ENCODE peak calls at places on chromosome 14, in four cellular contexts. U is BJ, H is mesenchymal stem cell, W is fibroblast of lung. Z is an unnamed sample.

GRCh38 chr14:34380446-34380845 is 81.6 kb downstream of the SPTSSA start:
- DNase-seq in U (no peak), W (no peak), H (no peak), Z (no peak)

GRCh38 chr14:84579292-84579691 is 950.7 kb upstream of the FLRT2 start:
- DNase-seq in W (no peak), H (no peak), U (no peak), Z (no peak)

GRCh38 chr14:96888158-96888557 is 91.0 kb downstream of the VRK1 start:
- DNase-seq in H (no peak), U (no peak), W (no peak), Z (no peak)

GRCh38 chr14:22384167-22384549 is 204.9 kb downstream of the DAD1 start:
- DNase-seq in H (no peak), W (no peak), U (no peak), Z (no peak)

GRCh38 chr14:34376868-34377267 is 85.2 kb downstream of the SPTSSA start:
- DNase-seq in W (no peak), U (no peak), H (no peak), Z (no peak)

GRCh38 chr14:55267816-55268215 is 3.4 kb upstream of the FBXO34 start:
- DNase-seq in U (no peak), W (no peak), H (no peak), Z (no peak)

GRCh38 chr14:91342243-91342760 is 75.3 kb downstream of the CCDC88C start:
- DNase-seq in H (no peak), W (no peak), U (no peak), Z (no peak)

GRCh38 chr14:102238131-102238530 is 66.8 kb downstream of the MOK start:
- DNase-seq in H (no peak), W (no peak), U (no peak), Z (peak; percentile 18)

GRCh38 chr14:91946313-91947195 is 940 bp downstream of the FBLN5 start:
- DNase-seq in W (peak; percentile 50), U (no peak), H (peak; percentile 40), Z (no peak)

GRCh38 chr14:28482644-28483043 is 283.9 kb upstream of the FOXG1 start:
- DNase-seq in W (no peak), H (no peak), U (no peak), Z (no peak)

GRCh38 chr14:36502558-36503508 is 17.2 kb downstream of the NKX2-1 start:
- DNase-seq in W (no peak), U (no peak), H (no peak), Z (no peak)

GRCh38 chr14:36505193-36505815 is 14.7 kb downstream of the NKX2-1 start:
- DNase-seq in H (no peak), U (no peak), W (no peak), Z (peak; percentile 26)

GRCh38 chr14:36504805-36505192 is 15.2 kb downstream of the NKX2-1 start:
- DNase-seq in H (no peak), U (no peak), W (no peak), Z (peak; percentile 48)

GRCh38 chr14:36505892-36506731 is 13.9 kb downstream of the NKX2-1 start:
- DNase-seq in H (no peak), U (no peak), W (no peak), Z (peak; percentile 53)

DNA sequence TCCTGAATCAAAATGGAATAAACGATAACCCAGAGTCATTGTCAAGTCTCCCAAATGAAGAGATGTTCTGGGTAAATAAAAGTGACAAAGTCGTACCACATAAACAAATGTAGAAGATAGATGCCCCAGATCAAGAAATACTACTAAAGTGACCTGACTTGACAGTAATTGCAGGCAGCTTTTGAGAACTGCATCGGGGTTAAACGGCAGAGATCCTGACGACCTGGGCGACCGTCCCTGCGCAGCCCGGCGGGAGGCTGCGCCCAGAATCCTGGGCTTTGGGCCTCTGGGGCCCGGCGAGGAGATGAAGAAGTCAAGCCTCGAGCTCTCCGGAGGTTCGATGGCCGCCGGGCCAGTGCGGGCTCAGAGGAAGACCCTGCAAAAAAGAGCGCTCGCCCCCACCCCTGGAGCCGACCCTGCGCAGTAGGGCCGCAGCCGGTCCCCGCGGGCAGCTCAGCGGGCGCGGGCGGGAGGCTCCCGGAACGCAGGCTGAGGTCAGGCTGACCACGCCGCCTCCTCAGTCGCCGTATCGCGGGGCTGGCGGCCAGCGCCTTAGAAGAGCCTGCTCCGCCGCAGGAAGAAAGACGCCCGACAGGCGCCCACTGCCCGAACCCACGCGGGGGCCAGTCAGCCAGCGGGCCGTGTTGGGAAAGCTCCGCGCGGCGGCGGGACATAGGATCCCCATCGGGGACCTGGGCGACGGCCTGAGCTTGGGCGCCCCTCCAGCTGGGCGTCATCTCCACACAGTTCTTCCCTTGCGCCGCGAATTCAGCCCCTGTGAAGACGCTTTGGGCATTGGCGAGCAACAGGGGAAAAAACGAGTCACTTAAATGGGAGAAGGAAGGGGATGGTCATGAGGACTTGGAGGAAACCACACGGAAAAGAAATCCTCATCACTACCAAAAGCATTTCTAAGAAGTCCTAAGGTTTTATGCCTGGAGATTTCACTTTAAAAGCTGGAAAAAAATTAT is 16.0 kb downstream of the NKX2-1 start:
- DNase-seq in W (no peak), U (no peak), H (no peak), Z (peak; percentile 55)
- H3K4me3 ChIP-seq in W (no peak overlapping the region), U (no peak overlapping the region), H (no peak overlapping the region), Z (no peak overlapping the region)

DNA sequence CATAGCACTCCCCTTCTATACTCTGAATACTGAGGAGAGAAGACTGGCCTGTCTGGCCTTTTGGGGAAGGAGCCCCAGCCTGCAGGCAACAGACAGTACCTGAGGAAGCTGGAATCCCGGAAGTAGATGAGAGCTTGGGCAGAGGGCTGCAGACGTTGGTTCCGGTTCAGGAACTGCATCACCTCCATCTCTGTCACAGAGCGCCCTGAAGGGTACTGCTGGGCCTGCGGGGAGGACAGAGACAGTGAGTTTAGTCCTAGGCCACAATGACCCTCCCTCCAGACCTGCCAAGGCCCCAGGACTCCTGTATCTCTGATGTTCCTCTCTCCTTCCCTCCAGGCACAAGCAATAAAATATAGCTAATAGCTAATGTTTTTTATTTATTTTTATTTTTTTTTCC is 28.4 kb downstream of the TEP1 start:
- DNase-seq in W (no peak), H (no peak), U (no peak), Z (no peak)
- H3K4me3 ChIP-seq in W (no peak overlapping the region), H (no peak overlapping the region), U (no peak overlapping the region), Z (no peak overlapping the region)

GRCh38 chr14:24315243-24315806 is 4.0 kb downstream of the LTB4R start:
- DNase-seq in U (no peak), W (no peak), H (no peak), Z (no peak)

GRCh38 chr14:24315807-24316596 is 4.7 kb downstream of the LTB4R start:
- DNase-seq in W (no peak), H (no peak), U (no peak), Z (peak; percentile 57)

GRCh38 chr14:24312736-24313507 is 1.6 kb downstream of the LTB4R start:
- DNase-seq in W (peak; percentile 34), U (no peak), H (peak; percentile 69), Z (no peak)

GRCh38 chr14:24313912-24314311 is 2.6 kb downstream of the LTB4R start:
- DNase-seq in U (no peak), H (no peak), W (no peak), Z (no peak)

DNA sequence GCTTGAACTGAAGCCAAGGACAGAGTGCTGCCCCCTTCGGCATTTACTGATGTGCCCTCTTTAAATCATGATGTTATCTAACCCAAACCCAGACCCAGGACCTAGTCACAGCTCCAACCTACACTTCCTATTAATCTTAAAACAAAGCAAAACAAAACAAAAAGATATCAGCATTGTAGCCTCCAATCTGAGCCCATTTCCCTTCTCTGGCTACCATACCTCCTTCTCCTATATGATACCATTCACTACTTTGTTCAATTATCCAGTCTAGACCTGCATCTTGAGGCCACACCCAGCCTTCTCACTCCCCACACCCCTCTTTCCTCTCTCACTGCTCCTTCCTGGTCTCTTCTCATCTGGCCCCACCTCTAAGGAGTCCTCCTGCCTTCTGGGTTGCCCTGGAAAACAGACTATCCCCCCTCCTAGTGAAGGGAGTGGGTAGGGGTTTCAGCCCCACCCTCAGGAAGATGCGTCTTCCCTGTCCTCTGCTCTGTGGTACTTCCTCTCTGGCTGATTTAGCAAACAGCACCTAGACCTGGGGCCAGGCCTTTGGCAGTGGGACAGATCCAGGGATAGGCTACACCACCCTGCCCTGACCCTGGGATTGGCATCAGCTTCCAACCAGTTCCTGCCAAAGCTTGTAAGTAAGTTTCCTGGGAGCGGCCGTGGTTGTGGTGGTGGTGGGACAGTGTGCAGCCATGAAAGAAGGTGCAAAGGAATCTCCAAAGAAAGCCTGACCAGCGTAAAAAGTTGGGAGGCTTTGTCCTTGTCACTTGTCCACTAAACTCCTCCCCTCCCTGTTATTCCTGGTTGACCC is 3.3 kb downstream of the LTB4R start:
- DNase-seq in U (no peak), H (no peak), W (no peak), Z (no peak)
- H3K4me3 ChIP-seq in U (no peak overlapping the region), H (no peak overlapping the region), W (no peak overlapping the region), Z (no peak overlapping the region)

GRCh38 chr14:94671870-94672444 is 59.8 kb downstream of the SERPINA3 start:
- DNase-seq in W (no peak), H (no peak), U (no peak), Z (peak; percentile 21)

GRCh38 chr14:94673781-94674231 is 61.6 kb downstream of the SERPINA3 start:
- DNase-seq in W (peak; percentile 34), H (no peak), U (no peak), Z (no peak)

GRCh38 chr14:94675036-94675435 is 62.8 kb downstream of the SERPINA3 start:
- DNase-seq in H (no peak), W (no peak), U (no peak), Z (no peak)

GRCh38 chr14:94673071-94673470 is 60.9 kb downstream of the SERPINA3 start:
- DNase-seq in H (no peak), W (no peak), U (no peak), Z (no peak)

DNA sequence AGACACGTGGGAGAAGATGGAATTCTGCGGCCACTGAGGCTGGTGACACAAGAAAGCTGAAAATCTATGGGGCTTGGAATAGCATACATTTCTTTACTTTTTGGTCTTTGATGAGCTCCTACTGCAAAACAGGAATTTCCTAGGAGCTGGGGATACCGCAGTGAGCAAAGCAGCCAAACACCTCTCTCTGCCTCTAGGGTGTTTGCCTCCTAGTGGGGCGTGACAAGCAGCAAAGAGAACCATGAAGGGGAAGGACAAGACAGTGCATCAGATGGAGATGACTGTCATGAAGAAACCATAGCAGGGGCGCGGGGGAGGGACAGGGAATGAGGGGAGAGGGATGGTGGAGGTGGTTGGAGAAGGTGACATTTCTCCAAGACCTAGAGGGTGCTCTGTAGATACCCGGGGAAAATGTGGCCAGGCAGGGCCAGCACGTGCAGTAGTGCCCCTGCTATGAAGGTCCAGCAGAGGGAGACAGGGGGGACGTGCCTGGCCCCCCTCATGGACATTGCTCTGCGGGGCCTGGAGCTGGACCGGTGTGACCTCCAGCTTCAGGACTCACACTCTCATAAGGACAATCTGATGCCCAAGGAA is 58.6 kb downstream of the SERPINA3 start:
- DNase-seq in H (no peak), U (no peak), W (no peak), Z (no peak)
- H3K4me3 ChIP-seq in H (no peak overlapping the region), U (no peak overlapping the region), W (no peak overlapping the region), Z (no peak overlapping the region)

GRCh38 chr14:36467332-36467731 is 52.7 kb downstream of the NKX2-1 start:
- DNase-seq in U (no peak), H (no peak), W (no peak), Z (no peak)

GRCh38 chr14:36462890-36463289 is 57.1 kb downstream of the NKX2-1 start:
- DNase-seq in W (no peak), H (no peak), U (no peak), Z (no peak)

DNA sequence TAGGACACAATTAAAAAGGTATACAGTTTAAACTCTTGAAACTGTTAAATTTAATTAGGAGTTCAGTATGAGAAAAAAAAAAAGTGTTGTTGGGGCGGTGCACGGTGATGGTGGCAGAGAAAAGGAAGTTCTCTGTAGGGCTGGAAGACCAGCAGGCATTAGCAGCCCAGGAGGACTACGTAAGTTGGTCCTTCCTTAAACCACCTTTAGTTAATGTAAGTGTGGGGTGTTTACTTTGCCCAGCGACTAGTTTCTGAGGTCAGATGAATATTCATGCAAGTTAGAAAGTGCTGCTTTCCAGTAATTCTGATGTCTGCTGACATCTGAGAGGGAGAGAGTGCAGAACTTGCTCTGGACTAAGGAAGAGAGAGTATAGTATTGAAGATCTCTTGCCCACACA is 54.9 kb downstream of the NKX2-1 start:
- DNase-seq in H (no peak), U (no peak), W (no peak), Z (no peak)
- H3K4me3 ChIP-seq in H (no peak overlapping the region), U (no peak overlapping the region), W (no peak overlapping the region), Z (no peak overlapping the region)

GRCh38 chr14:49898485-49898884 is 5.6 kb downstream of the ARF6 start:
- DNase-seq in W (no peak), H (no peak), U (no peak), Z (no peak)
- H3K4me3 ChIP-seq in W (no peak overlapping the region), H (no peak overlapping the region), U (no peak overlapping the region), Z (no peak overlapping the region)